ENCODE peak calls at places on chromosomes 1 and 21, in seven cellular contexts. Q is fibroblast of lung, Y is H1, C is PC-9, K is DND-41, U is A549, W is neural progenitor cell. B is an unnamed sample.

GRCh38 chr1:220544901-220545303 is 17.0 kb downstream of the MARK1 start:
- DNase-seq in C (no peak), Q (peak; percentile 5), K (no peak), W (peak; percentile 34), Y (no peak), U (no peak), B (peak; percentile 1)

GRCh38 chr21:25837545-25838263 is 102.9 kb downstream of the GABPA start:
- DNase-seq in U (no peak), Q (peak; percentile 93), C (no peak), K (no peak), Y (no peak), W (no peak), B (no peak)

GRCh38 chr21:37660709-37661108 is 255.5 kb downstream of the KCNJ6 start:
- DNase-seq in Y (no peak), C (no peak), K (no peak), W (no peak), U (no peak), Q (no peak), B (no peak)

GRCh38 chr1:218660678-218661053 is 315.5 kb downstream of the TGFB2 start:
- DNase-seq in K (no peak), U (peak; percentile 25), Q (peak; percentile 94), C (peak; percentile 84), W (no peak), Y (no peak), B (no peak)

GRCh38 chr1:232306269-232306911 is 323.5 kb downstream of the SIPA1L2 start:
- DNase-seq in C (no peak), Q (no peak), W (peak; percentile 50), U (no peak), K (no peak), Y (peak; percentile 55), B (no peak)

GRCh38 chr1:47554901-47555300 is 117.1 kb downstream of the FOXD2 start:
- DNase-seq in Q (peak; percentile 69), U (no peak), C (peak; percentile 72), K (no peak), W (no peak), Y (no peak), B (no peak)

GRCh38 chr1:179677882-179678281 is 65.2 kb upstream of the FAM163A start:
- DNase-seq in W (no peak), C (no peak), Q (no peak), U (no peak), K (no peak), Y (no peak), B (no peak)

GRCh38 chr1:155181371-155182051 is 7.9 kb downstream of the TRIM46 start:
- DNase-seq in Q (no peak), C (no peak), U (no peak), Y (no peak), K (no peak), W (no peak), B (no peak)

GRCh38 chr1:56374026-56374974 is 205.1 kb downstream of the PLPP3 start:
- DNase-seq in Y (no peak), W (no peak), U (no peak), K (no peak), Q (peak; percentile 72), C (peak; percentile 69), B (no peak)

GRCh38 chr1:234607091-234608025 is 2.6 kb downstream of the IRF2BP2 start:
- DNase-seq in U (no peak), W (peak; percentile 86), Y (no peak), Q (peak; percentile 43), K (peak; percentile 47), C (peak; percentile 50), B (no peak)

GRCh38 chr1:182193908-182194550 is 132.5 kb upstream of the ZNF648 start:
- DNase-seq in Y (no peak), C (no peak), Q (peak; percentile 39), U (no peak), K (no peak), W (no peak), B (no peak)

GRCh38 chr1:146019225-146020057 is 2.1 kb downstream of the HJV start:
- DNase-seq in U (no peak), W (peak; percentile 57), C (no peak), Y (peak; percentile 80), Q (no peak), K (no peak), B (no peak)

GRCh38 chr21:35016071-35016470 is 33.0 kb downstream of the RUNX1 start:
- DNase-seq in U (no peak), W (no peak), Y (no peak), K (no peak), C (peak; percentile 44), Q (no peak), B (no peak)

GRCh38 chr21:46639489-46640386 is 4.3 kb downstream of the PRMT2 start:
- DNase-seq in U (peak; percentile 20), Y (no peak), K (no peak), W (no peak), C (no peak), Q (peak; percentile 10), B (peak; percentile 11)
- TF ChIP-seq CTCF in U (peak; percentile 38), Y (peak; percentile 25), K (peak; percentile 53), W (peak; percentile 34), C (peak; percentile 49), Q (peak; percentile 40), B (peak; percentile 54)

DNA sequence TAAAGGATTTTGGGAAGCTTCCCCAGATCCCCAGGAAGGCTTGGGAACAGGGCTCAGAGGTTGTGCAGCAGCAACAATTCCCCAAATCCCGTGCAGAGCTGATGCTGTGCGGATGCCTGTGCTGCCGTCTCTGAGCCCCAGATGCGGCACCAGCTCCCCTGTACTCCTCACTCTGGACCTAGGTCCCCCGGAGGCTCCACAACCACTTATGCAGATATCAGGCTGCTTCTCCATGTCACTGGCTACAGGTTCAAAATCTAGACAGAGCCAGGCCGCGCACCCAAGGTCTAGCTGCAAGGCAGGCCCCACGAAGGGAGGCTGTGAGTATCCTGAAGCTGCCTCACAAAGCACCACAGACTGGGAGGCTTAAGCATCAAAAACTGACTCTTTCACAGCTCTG is 81.6 kb downstream of the PDE9A start:
- DNase-seq in Q (no peak), Y (no peak), U (no peak), C (no peak), W (no peak), K (no peak), B (no peak)
- H3K4me2 ChIP-seq in Q (no peak overlapping the region), Y (no peak overlapping the region), U (peak overlapping the region; percentile 53), C (no peak overlapping the region), W (no peak overlapping the region), K (no peak overlapping the region), B (no peak overlapping the region)

DNA sequence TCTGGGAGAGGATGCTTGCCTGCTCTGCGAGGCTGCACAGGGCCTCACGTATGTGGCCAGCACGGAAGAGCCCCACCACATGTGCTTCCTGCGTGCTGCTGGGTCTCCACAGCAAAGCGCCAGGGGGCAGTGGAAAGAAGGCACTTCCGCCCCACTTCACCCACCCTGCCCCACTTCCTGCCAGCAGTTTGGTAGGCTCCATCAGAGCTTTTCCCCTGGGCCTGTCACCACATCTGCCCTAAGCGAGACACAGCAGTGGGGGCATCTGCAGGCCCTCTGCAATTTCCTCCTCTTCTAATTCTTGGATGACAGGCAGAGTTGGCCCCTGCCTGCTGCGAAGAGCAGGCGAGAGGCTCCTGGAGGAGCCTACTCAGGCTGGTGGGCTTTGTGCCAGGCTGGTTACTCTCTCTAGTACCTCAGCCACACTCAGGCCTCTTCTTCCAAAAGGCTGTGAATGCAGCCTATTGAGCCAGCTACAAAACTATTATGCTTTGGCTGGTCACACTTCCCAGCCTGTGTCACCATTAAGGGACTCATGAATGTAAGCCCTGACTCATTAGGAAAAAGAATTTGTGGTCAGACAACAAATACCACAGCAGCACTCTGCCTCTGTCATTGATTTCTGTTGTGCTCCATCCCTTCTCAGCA is 25.0 kb downstream of the CD244 start:
- DNase-seq in Q (peak; percentile 15), W (peak; percentile 38), U (no peak), Y (no peak), C (peak; percentile 74), K (peak; percentile 97), B (peak; percentile 97)
- TF ChIP-seq CTCF in Q (no peak), W (no peak), U (no peak), Y (no peak), C (no peak), K (peak; percentile 82), B (peak; percentile 69)

GRCh38 chr1:25774921-25775774 is 24.8 kb upstream of the SELENON start:
- DNase-seq in Q (no peak), K (peak; percentile 85), U (no peak), W (no peak), C (peak; percentile 52), Y (no peak), B (peak; percentile 80)
- H3K4me2 ChIP-seq in Q (no peak overlapping the region), K (peak overlapping the region; percentile 3), U (peak overlapping the region; percentile 95), W (no peak overlapping the region), C (peak overlapping the region; percentile 36), Y (no peak overlapping the region), B (peak overlapping the region; percentile 62)

DNA sequence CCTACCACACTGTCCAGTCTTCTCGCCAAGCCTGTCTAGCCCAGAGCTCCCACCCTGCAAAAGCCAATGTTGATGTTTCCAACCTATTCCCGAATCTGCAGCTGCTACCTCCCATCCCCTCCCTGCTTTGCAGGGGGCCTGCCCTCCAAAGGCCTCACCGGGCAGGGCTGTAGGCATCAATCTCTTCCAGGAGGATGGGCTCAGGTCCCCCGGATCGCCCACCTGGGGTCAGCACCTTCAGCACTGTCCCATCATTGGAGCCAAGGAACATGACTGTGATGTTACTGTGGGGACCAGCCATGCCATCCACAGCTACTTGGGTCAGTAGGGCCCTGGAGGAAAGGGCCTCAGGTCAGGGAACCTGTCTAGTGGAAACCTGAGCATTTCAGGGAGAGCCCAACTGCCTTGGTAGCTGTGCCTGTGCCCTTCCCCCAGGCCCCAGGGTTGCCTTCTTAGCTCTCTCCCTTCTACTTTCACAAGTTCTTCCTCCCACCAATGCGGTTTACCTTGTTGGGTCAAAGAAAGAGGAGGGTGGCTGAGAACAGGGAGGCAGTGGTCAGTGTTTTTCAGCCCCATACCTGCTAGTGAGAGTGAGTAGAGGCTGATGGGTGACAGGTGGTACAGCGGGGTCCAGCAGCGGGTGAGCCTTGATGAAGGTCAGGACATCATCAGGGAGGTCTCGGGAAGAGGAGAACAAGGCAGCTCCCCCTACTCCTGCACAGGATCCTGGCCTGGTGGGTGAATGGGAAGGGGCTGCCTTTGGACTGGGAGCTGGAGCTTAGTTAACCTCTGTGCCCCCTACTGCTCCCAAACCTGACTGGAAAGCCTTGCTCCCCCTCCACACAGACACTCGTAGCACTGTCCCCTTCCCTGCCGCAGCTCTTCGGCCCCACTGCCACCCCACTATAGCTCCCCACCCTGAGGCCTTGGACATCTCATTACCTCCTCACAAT is 10.7 kb downstream of the SEMA6C start:
- DNase-seq in W (no peak), Q (no peak), U (no peak), C (no peak), K (no peak), Y (peak; percentile 53), B (no peak)
- TF ChIP-seq CTCF in W (peak; percentile 10), Q (no peak), U (no peak), C (no peak), K (no peak), Y (peak; percentile 38), B (peak; percentile 51)

B was measured in OCI-LY7.